ENCODE peak calls at places on chromosomes 4 and X, in eight cellular contexts. P, X, W, J, S, B, G and O are unnamed samples.

GRCh38 chrX:50497067-50497466 is 26.4 kb upstream of the DGKK start:
- DNase-seq in J (no peak), P (no peak), B (no peak), W (no peak), S (no peak), X (no peak), G (no peak), O (no peak)

GRCh38 chr4:107834241-107834856 is 9.6 kb downstream of the SGMS2 start:
- DNase-seq in W (no peak), P (no peak), X (no peak), B (peak), G (no peak), J (no peak), S (no peak), O (no peak)

GRCh38 chr4:825063-825968 is 613 bp downstream of the CPLX1 start:
- DNase-seq in P (no peak), W (peak), J (no peak), B (peak), G (no peak), S (peak), X (peak), O (no peak)

GRCh38 chrX:31547816-31548215 is 476.0 kb upstream of the FTHL17 start:
- DNase-seq in J (no peak), G (peak), W (no peak), X (peak), P (no peak), S (no peak), B (no peak), O (no peak)

GRCh38 chr4:88949605-88950004 is 107.4 kb downstream of the FAM13A start:
- DNase-seq in P (no peak), B (no peak), G (no peak), J (no peak), S (no peak), X (no peak), W (no peak), O (no peak)

GRCh38 chr4:173381610-173382009 is 10.9 kb downstream of the SAP30 start:
- DNase-seq in J (no peak), P (no peak), X (no peak), W (no peak), B (no peak), S (no peak), G (no peak), O (no peak)

GRCh38 chr4:25107827-25108516 is 52.3 kb downstream of the SEPSECS start:
- DNase-seq in S (no peak), G (no peak), W (no peak), P (no peak), J (no peak), X (no peak), B (no peak), O (no peak)

GRCh38 chr4:167578906-167579305 is 344.6 kb upstream of the SPOCK3 start:
- DNase-seq in X (no peak), G (no peak), B (peak), J (peak), W (no peak), P (no peak), S (no peak), O (no peak)

GRCh38 chr4:78707268-78707667 is 68.9 kb upstream of the BMP2K start:
- DNase-seq in P (no peak), G (no peak), X (no peak), J (no peak), S (no peak), B (no peak), W (no peak), O (no peak)

GRCh38 chr4:70306101-70306500 is 28.7 kb upstream of the CABS1 start:
- DNase-seq in B (no peak), P (no peak), S (no peak), X (no peak), J (no peak), G (no peak), W (no peak), O (no peak)

GRCh38 chr4:3211866-3212265 is 37.1 kb upstream of the MSANTD1 start:
- DNase-seq in G (no peak), B (no peak), S (no peak), P (no peak), W (no peak), X (no peak), J (no peak), O (no peak)

GRCh38 chr4:148043990-148044645 is 312.2 kb downstream of the ARHGAP10 start:
- DNase-seq in G (no peak), B (no peak), W (no peak), P (no peak), X (peak), S (no peak), J (no peak), O (no peak)

GRCh38 chrX:46649421-46650260 is 76.1 kb downstream of the CHST7 start:
- DNase-seq in P (no peak), W (peak), G (peak), J (peak), X (peak), S (peak), B (no peak), O (no peak)

GRCh38 chr4:71456841-71457240 is 118.0 kb downstream of the SLC4A4 start:
- DNase-seq in B (peak), G (peak), P (no peak), J (no peak), W (no peak), X (peak), S (peak), O (no peak)

GRCh38 chrX:69808375-69808774 is 192.5 kb downstream of the EDA start:
- DNase-seq in S (no peak), J (no peak), P (no peak), X (no peak), G (no peak), B (no peak), W (no peak), O (no peak)

GRCh38 chr4:15488136-15488535 is 18.5 kb downstream of the CC2D2A start:
- DNase-seq in X (peak), S (peak), G (no peak), P (no peak), B (peak), J (no peak), W (no peak), O (no peak)

GRCh38 chr4:37693450-37694190 is 7.4 kb upstream of the RELL1 start:
- DNase-seq in P (no peak), X (peak), S (peak), G (peak), B (peak), W (no peak), J (no peak), O (no peak)

GRCh38 chr4:118281611-118282442 is 71.0 kb downstream of the PRSS12 start:
- DNase-seq in S (peak), B (peak), J (no peak), X (peak), G (peak), P (no peak), W (no peak), O (no peak)

GRCh38 chr4:87557348-87557747 is 28.2 kb upstream of the SPARCL1 start:
- DNase-seq in J (no peak), B (no peak), S (no peak), P (no peak), X (no peak), W (no peak), G (no peak), O (no peak)

GRCh38 chr4:158856852-158857251 is 88.0 kb downstream of the FNIP2 start:
- DNase-seq in B (peak), W (no peak), S (peak), G (peak), P (no peak), J (peak), X (peak), O (no peak)

GRCh38 chr4:2806392-2807355 is 13.8 kb downstream of the SH3BP2 start:
- DNase-seq in P (no peak), G (peak), S (peak), B (no peak), J (no peak), X (peak), W (peak), O (no peak)

DNA sequence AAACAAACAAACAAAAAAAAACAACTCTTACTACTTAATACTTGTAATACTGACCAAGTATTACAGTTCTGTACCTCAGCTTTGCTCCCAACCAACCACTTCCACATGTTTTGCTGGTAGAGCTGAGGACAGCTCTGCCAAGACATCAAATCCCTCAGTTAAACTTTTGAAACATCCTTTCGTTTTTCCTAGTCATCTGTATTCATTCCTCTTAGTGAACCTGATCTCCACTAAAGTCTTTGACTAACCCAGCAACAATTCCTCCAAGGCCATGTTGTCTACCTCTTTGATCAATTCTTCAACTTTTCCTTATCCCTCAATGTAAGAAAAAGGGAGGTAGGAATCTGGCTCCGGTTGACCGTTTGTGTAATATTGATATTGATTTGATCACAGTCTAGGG is 247.5 kb downstream of the ARHGAP24 start:
- DNase-seq in P (no peak), W (no peak), G (peak), X (no peak), S (no peak), B (peak), J (no peak), O (no peak)
- H3K4me3 ChIP-seq in P (no peak), W (no peak), G (no peak), X (peak), S (no peak), B (no peak), J (no peak), O (no peak)

GRCh38 chr4:76989391-76990061 is 40.0 kb downstream of the SEPTIN11 start:
- DNase-seq in X (no peak), B (no peak), P (no peak), J (no peak), W (no peak), G (no peak), S (no peak), O (no peak)
- H3K4me3 ChIP-seq in X (no peak), B (no peak), P (no peak), J (no peak), W (no peak), G (no peak), S (no peak), O (no peak)

DNA sequence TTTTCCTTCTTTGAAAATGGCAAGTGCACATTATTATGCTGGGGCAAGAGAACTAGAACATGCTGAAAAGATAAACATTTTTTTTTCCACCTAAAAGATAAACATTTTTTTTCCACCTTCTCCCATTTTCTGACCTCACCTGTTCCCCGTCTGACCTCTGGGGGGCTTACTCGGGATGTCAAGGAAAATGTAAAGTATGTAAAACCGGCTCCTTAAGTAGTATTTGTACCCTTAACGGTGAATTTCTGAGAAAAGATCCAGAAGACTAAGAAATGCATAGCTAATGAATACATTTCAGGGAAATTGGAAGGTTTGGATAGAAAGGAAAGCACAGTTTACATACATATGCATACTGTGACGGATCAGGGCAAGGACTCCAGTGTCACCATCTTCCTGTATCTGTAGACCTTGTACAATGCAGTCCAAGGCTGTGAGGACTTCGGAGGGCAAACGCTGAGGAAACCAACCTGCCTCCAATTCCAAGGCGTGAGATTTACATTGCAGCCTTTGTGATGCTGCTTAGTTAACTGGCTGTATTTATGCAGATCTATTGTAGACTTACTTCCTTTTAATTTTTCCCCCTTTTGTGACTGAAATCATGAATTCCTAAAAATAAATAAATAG is 2185.9 kb upstream of the TENM3 start:
- DNase-seq in P (no peak), W (no peak), J (no peak), G (no peak), S (no peak), X (peak), B (no peak), O (no peak)
- H3K4me3 ChIP-seq in P (no peak), W (no peak), J (no peak), G (no peak), S (no peak), X (no peak), B (no peak), O (no peak)

GRCh38 chr4:159926871-159927270 is 824.0 kb downstream of the RAPGEF2 start:
- DNase-seq in P (no peak), J (no peak), S (no peak), G (no peak), X (no peak), B (no peak), W (no peak), O (no peak)
- H3K4me3 ChIP-seq in P (no peak), J (no peak), S (no peak), G (no peak), X (no peak), B (no peak), W (no peak), O (no peak)

GRCh38 chr4:103199009-103199408 is 866 bp upstream of the CENPE start:
- DNase-seq in G (no peak), S (no peak), W (no peak), P (no peak), J (no peak), B (no peak), X (no peak), O (no peak)
- H3K4me3 ChIP-seq in G (peak), S (peak), W (no peak), P (peak), J (peak), B (peak), X (peak), O (peak)

GRCh38 chrX:22063284-22063683 is 31.2 kb downstream of the PHEX start:
- DNase-seq in P (no peak), J (peak), G (no peak), S (no peak), B (no peak), X (no peak), W (no peak), O (peak)
- H3K4me3 ChIP-seq in P (no peak), J (no peak), G (no peak), S (no peak), B (no peak), X (no peak), W (no peak), O (no peak)

GRCh38 chr4:140113653-140114052 is 40.3 kb downstream of the MAML3 start:
- DNase-seq in P (no peak), G (no peak), B (no peak), X (no peak), S (no peak), W (no peak), J (no peak), O (no peak)

GRCh38 chr4:140109626-140110213 is 44.3 kb downstream of the MAML3 start:
- DNase-seq in P (no peak), B (no peak), S (no peak), X (no peak), G (no peak), J (no peak), W (no peak), O (no peak)

GRCh38 chr4:140110542-140110941 is 43.4 kb downstream of the MAML3 start:
- DNase-seq in G (no peak), J (no peak), B (no peak), X (no peak), P (no peak), W (no peak), S (no peak), O (no peak)

GRCh38 chr4:140115140-140115539 is 38.8 kb downstream of the MAML3 start:
- DNase-seq in W (no peak), G (no peak), X (no peak), J (no peak), B (no peak), S (no peak), P (no peak), O (no peak)

GRCh38 chr4:140112576-140112975 is 41.4 kb downstream of the MAML3 start:
- DNase-seq in J (no peak), P (no peak), W (no peak), G (peak), B (peak), X (peak), S (no peak), O (no peak)
- H3K4me3 ChIP-seq in J (no peak), P (no peak), W (no peak), G (no peak), B (no peak), X (no peak), S (no peak), O (no peak)

DNA sequence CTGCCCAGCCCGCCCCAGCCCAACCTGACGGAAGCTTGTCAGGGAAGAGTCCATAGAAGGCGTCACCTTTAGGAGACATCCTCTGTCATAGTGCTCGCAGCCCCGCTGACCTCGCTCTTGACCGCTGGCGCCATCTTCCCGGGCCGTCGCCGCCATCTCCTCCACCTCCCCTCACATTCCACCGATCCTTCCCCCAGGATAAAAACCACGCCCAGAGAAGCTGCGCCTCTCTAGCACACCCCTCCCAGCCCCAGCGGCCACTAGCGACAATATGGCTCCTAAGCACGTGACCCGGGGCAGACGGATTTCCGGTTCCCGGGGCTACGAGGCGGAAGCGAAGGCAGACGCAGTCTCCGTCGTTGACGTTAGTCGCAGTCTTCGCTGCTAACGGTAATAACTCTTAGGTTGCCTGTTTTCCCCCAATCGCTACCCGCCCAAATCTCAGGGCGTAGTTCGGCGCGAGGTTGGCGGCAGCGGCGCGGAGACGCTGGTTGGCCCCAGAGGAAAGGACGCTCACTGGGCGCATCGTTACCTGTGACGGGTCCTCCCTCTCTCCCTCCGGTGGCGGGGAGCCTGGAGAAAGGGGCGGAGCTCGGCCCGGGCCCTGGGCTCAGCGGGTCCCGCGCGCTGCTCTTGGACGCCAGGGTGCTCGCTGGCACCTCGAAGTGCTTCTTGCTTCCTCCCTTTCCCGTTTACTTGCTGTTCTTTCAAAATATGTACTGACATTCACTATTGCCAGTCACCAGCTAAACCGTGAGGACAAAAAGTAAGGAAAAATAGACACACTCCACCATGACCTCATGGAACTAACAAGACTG is at the start of the genes RCHY1 and THAP6:
- DNase-seq in W (peak), B (peak), S (peak), J (peak), P (peak), G (peak), X (peak), O (peak)
- H3K4me3 ChIP-seq in W (peak), B (peak), S (peak), J (peak), P (peak), G (peak), X (peak), O (peak)

DNA sequence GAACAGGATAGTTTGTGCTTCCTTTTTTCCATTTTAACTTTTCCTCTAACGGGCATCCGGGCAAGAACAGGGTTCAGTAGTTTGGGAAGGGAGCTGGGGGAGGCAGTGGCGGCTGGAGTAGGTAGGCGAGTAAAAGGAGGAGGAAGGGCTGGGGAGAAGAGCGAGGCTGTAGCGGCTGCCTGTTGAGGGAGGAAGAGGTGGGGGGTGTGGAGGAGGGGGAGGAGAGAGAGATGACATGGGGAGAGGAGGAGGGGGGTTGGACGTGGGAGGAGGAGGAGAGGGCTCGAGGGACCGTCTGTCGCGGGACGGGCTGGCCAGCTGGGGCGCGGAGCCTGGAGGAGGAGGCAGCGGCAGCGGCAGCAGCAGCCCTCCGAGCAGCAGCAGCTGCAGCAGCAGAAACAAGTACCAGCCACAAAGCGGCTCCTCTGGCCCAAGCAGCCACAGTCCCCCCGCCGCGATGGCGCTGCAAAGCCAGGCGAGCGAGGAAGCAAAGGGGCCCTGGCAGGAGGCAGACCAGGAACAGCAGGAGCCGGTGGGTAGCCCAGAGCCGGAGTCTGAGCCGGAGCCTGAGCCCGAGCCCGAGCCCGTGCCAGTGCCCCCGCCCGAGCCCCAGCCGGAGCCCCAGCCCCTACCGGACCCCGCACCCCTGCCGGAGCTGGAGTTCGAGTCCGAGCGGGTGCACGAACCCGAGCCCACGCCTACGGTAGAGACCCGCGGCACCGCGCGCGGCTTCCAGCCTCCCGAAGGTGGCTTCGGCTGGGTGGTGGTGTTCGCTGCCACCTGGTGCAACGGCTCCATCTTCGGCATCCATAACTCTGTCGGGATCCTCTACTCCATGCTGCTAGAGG is at the start of gene SLC16A2:
- DNase-seq in J (no peak), G (peak), B (peak), X (peak), P (no peak), S (peak), W (peak), O (no peak)
- H3K4me3 ChIP-seq in J (no peak), G (peak), B (peak), X (peak), P (peak), S (peak), W (peak), O (no peak)

DNA sequence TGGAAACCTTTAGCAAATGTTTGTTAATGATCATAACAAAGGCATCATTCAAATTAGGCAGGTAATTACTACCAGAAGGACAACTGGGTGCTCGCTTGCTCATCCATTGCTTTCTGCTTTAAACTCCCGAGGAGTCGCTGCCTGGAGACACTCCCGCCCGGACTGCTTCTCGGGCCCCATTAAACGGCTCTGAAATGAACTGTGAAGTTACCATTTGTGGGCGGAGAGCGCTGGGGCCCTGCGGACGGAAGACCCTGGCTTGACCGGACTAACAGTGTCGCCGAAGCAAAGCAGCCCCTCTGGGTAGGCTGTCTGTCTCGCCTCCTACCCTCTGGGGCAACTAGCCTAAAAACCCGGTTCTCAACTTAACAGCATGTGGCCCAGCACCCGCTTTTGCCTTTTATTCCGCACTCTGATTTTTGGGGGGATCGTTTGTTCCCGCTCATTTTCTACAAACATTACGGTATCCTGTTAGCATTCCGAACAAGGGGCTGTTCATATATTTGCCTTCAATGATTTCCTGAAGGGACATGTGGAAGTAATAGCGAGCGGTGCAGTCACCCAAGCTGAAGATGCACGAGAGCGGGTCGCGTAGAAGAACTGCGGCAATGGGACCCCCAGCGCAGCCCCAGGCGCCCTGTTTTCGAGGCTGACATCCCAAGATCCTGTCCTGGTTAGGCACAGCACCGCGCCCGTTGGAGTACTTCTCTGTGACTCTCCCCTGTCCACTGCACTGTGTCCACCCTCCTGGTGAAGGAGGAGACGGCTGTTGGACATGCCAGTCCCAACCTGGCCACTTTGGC is 1.6 kb upstream of the PDGFRA start:
- DNase-seq in B (peak), J (no peak), S (peak), G (peak), X (peak), P (peak), W (peak), O (peak)
- H3K4me3 ChIP-seq in B (peak), J (no peak), S (peak), G (peak), X (peak), P (peak), W (peak), O (peak)